ENCODE peak calls at places on chromosomes 5 and 9, in six cellular contexts. T is GM12878, U is endothelial cell of umbilical vein, E is K562, N is A549, K is HepG2. L is an unnamed sample.

GRCh38 chr9:95587071-95587964 is 70.5 kb upstream of the PTCH1 start:
- DNase-seq in K (no peak), N (no peak), U (no peak), T (no peak), E (no peak), L (no peak)

GRCh38 chr5:163379298-163380155 is 57.9 kb upstream of the CCNG1 start:
- DNase-seq in N (peak; percentile 56), T (no peak), E (peak; percentile 27), U (peak; percentile 14), K (peak; percentile 44), L (peak; percentile 74)

GRCh38 chr9:133474215-133474614 is 4.7 kb downstream of the SLC2A6 start:
- DNase-seq in E (no peak), T (no peak), N (no peak), U (no peak), K (no peak), L (peak; percentile 73)

GRCh38 chr5:93594591-93595419 is 11.8 kb downstream of the NR2F1 start:
- DNase-seq in U (no peak), K (no peak), E (no peak), T (no peak), N (no peak), L (no peak)

GRCh38 chr5:63928451-63928850 is 33.8 kb downstream of the HTR1A start:
- DNase-seq in U (no peak), K (no peak), T (no peak), E (no peak), N (no peak), L (no peak)

GRCh38 chr5:96861044-96861443 is 15.3 kb upstream of the ERAP2 start:
- DNase-seq in N (no peak), K (no peak), T (no peak), U (no peak), E (no peak), L (no peak)

GRCh38 chr5:52709171-52709925 is 78.4 kb upstream of the ITGA1 start:
- DNase-seq in U (peak; percentile 31), T (no peak), E (no peak), K (peak; percentile 88), N (no peak), L (peak; percentile 76)

GRCh38 chr9:136882109-136882946 is 4.0 kb upstream of the TRAF2 start:
- DNase-seq in U (peak; percentile 51), T (peak; percentile 73), N (peak; percentile 96), E (peak; percentile 58), K (peak; percentile 94), L (peak; percentile 75)

GRCh38 chr5:116572375-116573278 is 2.0 kb downstream of the SEMA6A start:
- DNase-seq in T (no peak), K (no peak), U (peak; percentile 25), E (no peak), N (peak; percentile 8), L (no peak)

GRCh38 chr5:146302428-146302827 is 36.2 kb upstream of the POU4F3 start:
- DNase-seq in U (no peak), T (no peak), N (no peak), K (no peak), E (no peak), L (no peak)

GRCh38 chr9:113940077-113940476 is 64.0 kb downstream of the ZNF618 start:
- DNase-seq in U (no peak), K (no peak), N (no peak), T (no peak), E (no peak), L (no peak)

GRCh38 chr5:164052536-164053090 is 547.2 kb downstream of the MAT2B start:
- DNase-seq in T (no peak), E (no peak), K (no peak), U (peak; percentile 2), N (no peak), L (no peak)

GRCh38 chr5:10660720-10661387 is 97.0 kb downstream of the ANKRD33B start:
- DNase-seq in K (no peak), T (no peak), E (no peak), U (no peak), N (no peak), L (no peak)

GRCh38 chr5:107127906-107128305 is 542.8 kb downstream of the EFNA5 start:
- DNase-seq in U (peak; percentile 3), T (no peak), E (no peak), N (no peak), K (no peak), L (no peak)

GRCh38 chr5:122715095-122715494 is 59.8 kb upstream of the SNX2 start:
- DNase-seq in U (no peak), T (no peak), E (no peak), N (no peak), K (no peak), L (no peak)

GRCh38 chr9:38183994-38184568 is 115.1 kb upstream of the SHB start:
- DNase-seq in U (no peak), N (no peak), E (no peak), K (no peak), T (no peak), L (peak; percentile 3)

GRCh38 chr9:121271368-121272351 is 3.7 kb downstream of the GSN start:
- DNase-seq in K (no peak), U (no peak), T (no peak), N (no peak), E (no peak), L (peak; percentile 95)

GRCh38 chr9:113620377-113621161 is 157.0 kb downstream of the RGS3 start:
- DNase-seq in E (no peak), N (peak; percentile 86), T (no peak), U (peak; percentile 96), K (peak; percentile 77), L (no peak)

GRCh38 chr5:8478308-8478707 is 609.4 kb downstream of the MTRR start:
- DNase-seq in E (no peak), K (no peak), U (no peak), N (no peak), T (no peak), L (peak; percentile 35)

GRCh38 chr9:13330396-13331004 is 51.0 kb upstream of the MPDZ start:
- DNase-seq in U (peak; percentile 91), K (no peak), T (no peak), N (no peak), E (no peak), L (no peak)

GRCh38 chr9:967851-968641 is 8.4 kb upstream of the DMRT3 start:
- DNase-seq in T (no peak), N (no peak), U (no peak), K (no peak), E (no peak), L (peak; percentile 66)

GRCh38 chr5:20050262-20050661 is 62.3 kb upstream of the CDH18 start:
- DNase-seq in U (no peak), T (no peak), K (no peak), E (no peak), N (no peak), L (no peak)

GRCh38 chr5:14986413-14986812 is 114.8 kb upstream of the ANKH start:
- DNase-seq in T (no peak), N (no peak), U (no peak), E (no peak), K (no peak), L (no peak)

GRCh38 chr5:33049298-33049697 is 338.2 kb downstream of the NPR3 start:
- DNase-seq in E (no peak), N (peak; percentile 40), U (no peak), T (no peak), K (no peak), L (no peak)

GRCh38 chr5:169631360-169631759 is 5.7 kb upstream of the DOCK2 start:
- DNase-seq in N (no peak), K (no peak), U (no peak), E (no peak), T (no peak), L (peak; percentile 29)

DNA sequence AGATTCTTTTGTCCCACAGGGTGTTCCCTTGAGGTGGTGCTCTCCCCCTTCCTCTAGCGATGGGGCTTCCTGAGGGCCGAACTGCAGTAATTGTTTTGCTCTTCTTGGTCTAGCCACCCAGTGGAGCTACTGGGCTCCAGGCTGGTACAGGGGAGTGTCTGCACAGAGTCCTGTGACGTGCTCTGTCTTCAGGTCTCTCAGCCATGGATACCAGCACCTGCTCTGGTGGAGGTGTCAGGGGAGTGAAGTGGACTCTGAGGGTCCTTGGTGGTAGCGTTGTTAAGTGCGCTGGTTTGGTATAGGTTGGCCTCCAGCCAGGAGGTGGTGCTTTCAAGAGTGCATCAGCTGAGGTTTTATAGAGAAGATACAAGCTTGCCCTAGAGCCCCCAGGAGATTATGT is 20.4 kb upstream of the CEP72 start:
- DNase-seq in K (no peak), T (no peak), N (no peak), E (no peak), U (no peak), L (no peak)
- TF ChIP-seq POLR2A in K (no peak), T (no peak), N (no peak), E (no peak), U (no peak), L (no peak)

GRCh38 chr9:131277673-131278420 is 1.5 kb upstream of the FAM78A start:
- DNase-seq in N (peak; percentile 94), E (peak; percentile 100), T (no peak), U (peak; percentile 86), K (peak; percentile 43), L (peak; percentile 91)
- H3K4me3 ChIP-seq in N (peak overlapping the region; percentile 70), E (peak overlapping the region; percentile 65), T (peak overlapping the region; percentile 99), U (peak overlapping the region; percentile 31), K (peak overlapping the region; percentile 52), L (no peak overlapping the region)

GRCh38 chr5:55521903-55522302 is 12.9 kb downstream of the PLPP1 start:
- DNase-seq in U (no peak), T (no peak), K (no peak), N (no peak), E (no peak), L (no peak)
- TF ChIP-seq MYC in U (no peak), T (no peak), K (no peak), N (no peak), E (no peak), L (no peak)

GRCh38 chr5:157744055-157745011 is 821 bp downstream of the LSM11 start:
- DNase-seq in E (peak; percentile 42), T (no peak), N (no peak), U (peak; percentile 32), K (no peak), L (peak; percentile 53)
- TF ChIP-seq POLR2A in E (peak; percentile 24), T (no peak), N (no peak), U (no peak), K (no peak), L (no peak)

GRCh38 chr5:5424736-5425135 is 2.3 kb downstream of the ICE1 start:
- DNase-seq in T (no peak), K (no peak), E (no peak), U (peak; percentile 21), N (no peak), L (peak; percentile 29)
- H3K4me3 ChIP-seq in T (peak overlapping the region; percentile 91), K (no peak overlapping the region), E (no peak overlapping the region), U (no peak overlapping the region), N (no peak overlapping the region), L (peak overlapping the region; percentile 9)

GRCh38 chr9:93827545-93828330 is 127.4 kb downstream of the BARX1 start:
- DNase-seq in K (peak; percentile 43), U (peak; percentile 73), E (peak; percentile 87), N (peak; percentile 89), T (no peak), L (peak; percentile 41)
- TF ChIP-seq MYC in K (no peak), U (no peak), E (no peak), N (no peak), T (no peak), L (no peak)

L was measured in NB4.